ENCODE peak calls at places on chromosomes 1 and 21, in six cellular contexts. Y, U, F, H, R and Z are unnamed samples.

GRCh38 chr1:118184737-118185082 is 318 bp downstream of the SPAG17 start:
- DNase-seq in H (no peak), Y (no peak), R (no peak), U (no peak), F (no peak), Z (no peak)

GRCh38 chr1:42679364-42679983 is 2.7 kb upstream of the YBX1 start:
- DNase-seq in F (no peak), H (no peak), U (no peak), R (no peak), Y (no peak), Z (peak; percentile 34)

GRCh38 chr1:61043010-61043820 is 39.1 kb upstream of the NFIA start:
- DNase-seq in H (peak; percentile 74), F (peak; percentile 84), U (peak; percentile 94), Y (peak; percentile 95), R (no peak), Z (no peak)

GRCh38 chr21:43328591-43329360 is 98.2 kb downstream of the SIK1 start:
- DNase-seq in F (no peak), R (no peak), H (no peak), U (no peak), Y (no peak), Z (no peak)

GRCh38 chr1:182107218-182107617 is 45.7 kb upstream of the ZNF648 start:
- DNase-seq in Y (no peak), F (no peak), H (no peak), U (peak; percentile 10), R (no peak), Z (no peak)

GRCh38 chr1:219757890-219758289 is 145.0 kb upstream of the ZC3H11B start:
- DNase-seq in R (no peak), H (no peak), Y (no peak), F (peak; percentile 62), U (no peak), Z (no peak)

GRCh38 chr1:226862900-226863299 is 7.5 kb upstream of the PSEN2 start:
- DNase-seq in R (no peak), F (peak; percentile 65), H (no peak), U (no peak), Y (no peak), Z (no peak)

GRCh38 chr1:2415801-2416208 is 3.4 kb upstream of the PEX10 start:
- DNase-seq in F (no peak), Y (no peak), U (peak; percentile 59), H (peak; percentile 77), R (no peak), Z (no peak)

GRCh38 chr1:234164098-234164709 is 209.1 kb upstream of the COA6 start:
- DNase-seq in F (no peak), R (no peak), Y (no peak), U (no peak), H (no peak), Z (no peak)

GRCh38 chr1:236041899-236042618 is 22.8 kb downstream of the NID1 start:
- DNase-seq in F (no peak), Y (no peak), H (no peak), U (no peak), R (no peak), Z (no peak)

GRCh38 chr1:224517171-224517570 is 82.6 kb upstream of the WDR26 start:
- DNase-seq in Y (no peak), H (no peak), R (no peak), F (no peak), U (no peak), Z (no peak)

GRCh38 chr1:9960705-9961562 is 17.7 kb downstream of the NMNAT1 start:
- DNase-seq in F (peak; percentile 14), H (peak; percentile 66), Y (no peak), U (no peak), R (no peak), Z (no peak)

GRCh38 chr1:226457307-226457712 is 49.4 kb upstream of the PARP1 start:
- DNase-seq in H (no peak), U (no peak), Y (no peak), F (no peak), R (no peak), Z (no peak)

GRCh38 chr1:23098463-23099170 is 70.0 kb downstream of the LUZP1 start:
- DNase-seq in U (peak; percentile 39), R (no peak), H (peak; percentile 63), Y (no peak), F (peak; percentile 84), Z (no peak)

GRCh38 chr1:48859429-48859828 is 82.7 kb upstream of the BEND5 start:
- DNase-seq in Y (no peak), R (no peak), H (no peak), U (no peak), F (peak; percentile 81), Z (no peak)

GRCh38 chr1:114093624-114094302 is 59.9 kb downstream of the SYT6 start:
- DNase-seq in F (no peak), Y (no peak), R (peak; percentile 2), U (no peak), H (no peak), Z (no peak)

DNA sequence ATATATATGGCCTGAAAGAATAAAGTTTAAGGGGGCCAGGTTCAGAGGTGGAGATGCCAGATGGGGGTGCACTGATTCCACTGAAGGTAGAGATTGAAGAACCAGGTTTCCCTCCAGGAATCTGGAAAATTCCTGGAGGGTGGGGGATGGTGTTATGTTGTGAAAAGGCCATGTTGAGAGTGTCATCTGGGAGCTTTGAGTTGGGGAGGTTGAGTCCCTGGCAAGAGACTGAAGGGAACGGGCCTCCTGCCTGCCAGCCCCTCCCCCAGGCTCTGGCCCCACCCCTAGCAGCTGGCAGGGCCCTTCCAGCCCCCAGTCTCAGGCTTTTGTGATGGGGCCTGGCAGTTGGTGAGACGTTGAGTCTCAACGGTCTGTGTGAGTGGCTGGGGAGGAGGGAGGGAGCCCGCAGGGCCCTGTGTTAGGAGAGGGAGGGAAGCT is 4.1 kb downstream of the PTPRU start:
- DNase-seq in U (no peak), Y (no peak), H (no peak), R (no peak), F (no peak), Z (no peak)
- TF ChIP-seq CTCF in U (no peak), Y (no peak), H (no peak), R (peak; percentile 23), F (no peak), Z (peak; percentile 1)

GRCh38 chr1:13788795-13789194 is 88.8 kb downstream of the PRDM2 start:
- DNase-seq in Y (no peak), H (no peak), F (no peak), U (no peak), R (no peak), Z (no peak)
- TF ChIP-seq CTCF in Y (no peak), H (no peak), F (no peak), U (no peak), R (no peak), Z (no peak)

GRCh38 chr1:145961109-145961424 is 3.2 kb upstream of the LIX1L start:
- DNase-seq in F (no peak), H (no peak), Y (no peak), U (no peak), R (no peak), Z (no peak)

GRCh38 chr1:145959333-145959732 is 1.5 kb upstream of the LIX1L start:
- DNase-seq in R (no peak), Y (no peak), H (no peak), U (no peak), F (no peak), Z (no peak)

GRCh38 chr1:145959957-145960467 is 2.2 kb upstream of the LIX1L start:
- DNase-seq in H (no peak), F (no peak), Y (no peak), U (no peak), R (no peak), Z (no peak)

GRCh38 chr1:145961425-145962156 is 2.8 kb downstream of the ANKRD34A start:
- DNase-seq in F (peak; percentile 24), Y (peak; percentile 76), U (no peak), H (peak; percentile 58), R (no peak), Z (no peak)

GRCh38 chr1:145960468-145961108 is 2.8 kb upstream of the LIX1L start:
- DNase-seq in R (no peak), U (peak; percentile 63), F (peak; percentile 76), Y (peak; percentile 93), H (peak; percentile 56), Z (no peak)
- TF ChIP-seq CTCF in R (peak; percentile 45), U (no peak), F (peak; percentile 12), Y (peak; percentile 18), H (no peak), Z (no peak)

DNA sequence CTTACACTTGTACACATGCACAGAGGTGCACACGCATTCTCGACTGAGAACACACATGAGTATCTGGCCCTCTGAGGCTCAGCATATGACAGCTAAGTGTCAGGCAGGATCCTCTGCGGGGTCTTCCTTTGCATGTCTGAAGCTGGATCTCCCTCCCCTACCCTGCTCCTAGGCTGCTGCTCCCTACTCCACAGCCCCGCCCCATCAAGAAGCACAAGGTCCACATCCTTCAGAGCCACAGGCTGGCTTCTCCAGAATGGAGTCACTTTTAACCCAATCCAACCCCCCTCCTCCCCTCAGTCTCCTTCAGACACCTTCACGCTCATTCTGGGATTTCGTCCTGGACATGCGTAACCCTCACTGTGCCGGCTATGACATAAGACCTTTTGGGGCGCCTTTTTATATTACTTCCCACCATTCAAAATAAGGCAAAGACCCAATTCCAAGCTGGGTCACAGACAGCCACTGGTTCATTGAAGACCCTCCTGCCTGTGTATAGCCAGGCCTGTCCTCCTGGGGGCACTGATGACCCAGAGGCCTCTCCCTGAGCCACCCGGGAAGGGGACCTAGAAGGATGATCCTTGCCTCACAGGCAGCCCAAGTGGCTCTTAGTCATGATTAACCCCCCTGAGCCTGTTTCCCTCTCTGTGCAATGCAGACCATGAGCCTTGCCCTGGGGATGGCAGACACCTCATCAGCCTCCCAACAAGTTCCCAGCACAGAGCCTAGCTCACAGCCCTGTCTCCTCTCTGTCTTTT is 4.7 kb downstream of the ADGRB2 start:
- DNase-seq in R (no peak), H (no peak), U (no peak), F (no peak), Y (no peak), Z (no peak)
- TF ChIP-seq CTCF in R (no peak), H (no peak), U (no peak), F (no peak), Y (no peak), Z (no peak)